ENCODE peak calls at places on chromosomes 1 and 21, in five cellular contexts. Y is BJ, K is AG04450, X is heart right ventricle, D is kidney epithelial cell. L is an unnamed sample.

GRCh38 chr1:110945626-110946025 is 18.1 kb downstream of the LRIF1 start:
- DNase-seq in X (no peak), D (no peak), Y (no peak), K (no peak), L (no peak)

GRCh38 chr1:230242317-230242716 is 175.3 kb downstream of the GALNT2 start:
- DNase-seq in D (no peak), X (no peak), K (no peak), Y (no peak), L (no peak)

GRCh38 chr1:203120325-203121138 is 7.0 kb upstream of the ADORA1 start:
- DNase-seq in K (no peak), Y (no peak), X (no peak), D (no peak), L (no peak)

GRCh38 chr1:31734582-31735107 is 29.5 kb downstream of the ADGRB2 start:
- DNase-seq in K (no peak), D (no peak), X (no peak), Y (no peak), L (no peak)

GRCh38 chr21:36207577-36208320 is 51.1 kb downstream of the DOP1B start:
- DNase-seq in Y (no peak), K (no peak), X (no peak), D (no peak), L (peak; percentile 23)

GRCh38 chr1:53627666-53628065 is 111.3 kb downstream of the GLIS1 start:
- DNase-seq in X (no peak), K (no peak), Y (no peak), D (no peak), L (no peak)

GRCh38 chr1:43774359-43774758 is 67.0 kb downstream of the ST3GAL3 start:
- DNase-seq in X (no peak), Y (no peak), K (peak; percentile 36), D (no peak), L (no peak)

GRCh38 chr1:6112690-6113005 is 67.0 kb downstream of the KCNAB2 start:
- DNase-seq in D (no peak), X (no peak), Y (no peak), K (no peak), L (no peak)

GRCh38 chr1:182960046-182960445 is 7.1 kb upstream of the SHCBP1L start:
- DNase-seq in Y (no peak), X (no peak), K (no peak), D (no peak), L (no peak)

GRCh38 chr1:238469146-238469601 is 578.5 kb upstream of the ZP4 start:
- DNase-seq in D (peak; percentile 9), X (no peak), Y (no peak), K (no peak), L (peak; percentile 81)

GRCh38 chr1:169949139-169949538 is 55.4 kb upstream of the SCYL3 start:
- DNase-seq in X (no peak), Y (no peak), D (no peak), K (no peak), L (no peak)

GRCh38 chr1:19067187-19067911 is 110.9 kb upstream of the IFFO2 start:
- DNase-seq in K (no peak), D (no peak), X (no peak), Y (no peak), L (no peak)

GRCh38 chr1:27630859-27631491 is 4.0 kb downstream of the FGR start:
- DNase-seq in D (no peak), Y (no peak), K (no peak), X (peak; percentile 56), L (no peak)
- H3K4me3 ChIP-seq in D (no peak overlapping the region), Y (no peak overlapping the region), K (no peak overlapping the region), X (no peak overlapping the region), L (no peak overlapping the region)

DNA sequence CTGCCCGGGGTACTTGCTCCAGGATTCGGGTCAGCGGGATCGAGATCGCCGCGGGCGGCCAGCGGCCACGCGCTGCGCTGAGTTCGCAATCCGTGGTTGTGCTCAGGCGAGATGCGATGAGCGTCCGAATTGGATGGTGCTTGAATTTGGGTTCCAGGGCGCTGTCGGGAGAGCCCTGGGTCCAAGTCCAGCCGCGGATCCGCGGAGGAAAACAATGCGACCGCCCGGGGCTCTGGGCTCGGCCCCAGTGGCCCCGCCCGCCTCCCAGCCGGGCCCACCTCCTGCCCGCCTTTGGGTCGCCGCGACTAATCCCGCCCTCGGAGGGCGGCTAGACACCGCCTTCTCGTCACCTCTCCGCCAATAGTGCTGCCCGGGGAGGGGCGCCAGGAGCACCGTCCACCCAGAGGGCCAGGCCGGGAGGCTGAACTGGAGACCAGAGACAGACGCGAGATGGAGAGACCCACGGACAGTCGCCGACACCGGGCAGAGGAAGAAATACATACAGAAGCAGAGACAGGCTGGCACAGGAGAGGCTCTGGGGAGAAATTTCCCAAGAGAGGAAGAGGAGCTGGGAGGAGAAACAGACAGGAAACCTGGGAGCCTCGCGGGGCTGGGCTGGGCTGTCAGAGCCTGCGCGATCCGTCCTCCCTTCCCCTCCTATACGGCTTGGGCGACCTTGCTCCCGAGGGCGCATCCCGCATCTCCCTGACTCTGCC is at the start of gene SEMA6C:
- DNase-seq in Y (peak; percentile 59), X (peak; percentile 96), D (no peak), K (peak; percentile 68), L (no peak)
- TF ChIP-seq CTCF in Y (no peak), X (no peak), D (no peak), K (no peak), L (no peak)

GRCh38 chr1:181018901-181019681 is 3.6 kb downstream of the STX6 start:
- DNase-seq in Y (no peak), X (no peak), D (no peak), K (no peak), L (no peak)

GRCh38 chr1:181021811-181022434 is 747 bp downstream of the STX6 start:
- DNase-seq in X (peak; percentile 72), Y (no peak), K (peak; percentile 24), D (no peak), L (no peak)

GRCh38 chr1:181021155-181021554 is 1.5 kb downstream of the STX6 start:
- DNase-seq in X (no peak), Y (no peak), K (no peak), D (no peak), L (no peak)

GRCh38 chr1:181028241-181029014 is 5.4 kb upstream of the MR1 start:
- DNase-seq in K (peak; percentile 47), Y (peak; percentile 62), D (no peak), X (no peak), L (no peak)

GRCh38 chr1:181023265-181024057 is 791 bp upstream of the STX6 start:
- DNase-seq in D (no peak), X (no peak), K (no peak), Y (no peak), L (no peak)
- H3K4me3 ChIP-seq in D (peak overlapping the region; percentile 23), X (peak overlapping the region; percentile 68), K (peak overlapping the region; percentile 41), Y (peak overlapping the region; percentile 22), L (peak overlapping the region; percentile 98)

GRCh38 chr21:38712076-38712475 is 93.7 kb upstream of the ETS2 start:
- DNase-seq in X (peak; percentile 19), Y (no peak), K (no peak), D (peak; percentile 12), L (peak; percentile 15)
- TF ChIP-seq CTCF in X (no peak), Y (peak; percentile 62), K (peak; percentile 53), D (peak; percentile 63), L (peak; percentile 79)

GRCh38 chr1:180542530-180543171 is 16.1 kb upstream of the OVAAL start:
- DNase-seq in Y (no peak), K (no peak), D (no peak), X (no peak), L (no peak)
- H3K4me3 ChIP-seq in Y (no peak overlapping the region), K (no peak overlapping the region), D (no peak overlapping the region), X (no peak overlapping the region), L (no peak overlapping the region)

GRCh38 chr1:50369830-50370229 is 53.4 kb downstream of the DMRTA2 start:
- DNase-seq in D (no peak), Y (no peak), X (no peak), K (no peak), L (no peak)
- TF ChIP-seq CTCF in D (no peak), Y (no peak), X (no peak), K (peak; percentile 10), L (peak; percentile 50)

GRCh38 chr1:168752171-168752570 is 23.2 kb upstream of the DPT start:
- DNase-seq in Y (no peak), K (no peak), D (no peak), X (no peak), L (no peak)
- H3K4me3 ChIP-seq in Y (no peak overlapping the region), K (no peak overlapping the region), D (no peak overlapping the region), X (no peak overlapping the region), L (no peak overlapping the region)

GRCh38 chr1:52359676-52360594 is 6.1 kb downstream of the CC2D1B start:
- DNase-seq in Y (no peak), K (no peak), X (no peak), D (no peak), L (no peak)
- TF ChIP-seq CTCF in Y (no peak), K (no peak), X (no peak), D (no peak), L (no peak)

GRCh38 chr21:17003763-17004373 is 509.0 kb upstream of the CXADR start:
- DNase-seq in D (no peak), X (no peak), Y (no peak), K (no peak), L (no peak)

GRCh38 chr21:17002628-17003027 is 510.2 kb upstream of the CXADR start:
- DNase-seq in Y (no peak), K (no peak), D (no peak), X (no peak), L (no peak)

GRCh38 chr21:17003221-17003620 is 509.6 kb upstream of the CXADR start:
- DNase-seq in Y (peak; percentile 80), D (peak; percentile 2), X (no peak), K (peak; percentile 13), L (no peak)
- H3K4me3 ChIP-seq in Y (no peak overlapping the region), D (no peak overlapping the region), X (no peak overlapping the region), K (no peak overlapping the region), L (no peak overlapping the region)

L was measured in epithelial cell of proximal tubule.